ENCODE peak calls at places on chromosomes 4 and X, in six cellular contexts. F is ascending aorta, C is kidney glomerular epithelial cell, L is suprapubic skin, Z is AG10803, T is left colon. P is an unnamed sample.

GRCh38 chr4:178205826-178206225 is 763.6 kb upstream of the AGA start:
- DNase-seq in F (no peak), C (peak; percentile 60), L (no peak), Z (no peak), T (no peak), P (no peak)

GRCh38 chrX:9701790-9702189 is 63.9 kb downstream of the GPR143 start:
- DNase-seq in F (no peak), C (no peak), L (no peak), Z (no peak), T (no peak), P (no peak)

GRCh38 chr4:124212835-124213640 is 499.5 kb downstream of the ANKRD50 start:
- DNase-seq in F (no peak), C (no peak), L (no peak), Z (peak; percentile 17), T (no peak), P (no peak)

GRCh38 chr4:23762551-23762950 is 127.3 kb downstream of the PPARGC1A start:
- DNase-seq in F (no peak), C (no peak), L (no peak), Z (no peak), T (no peak), P (no peak)

GRCh38 chrX:49844622-49845021 is 15.5 kb downstream of the PAGE4 start:
- DNase-seq in F (no peak), C (no peak), L (no peak), Z (no peak), T (no peak), P (no peak)

GRCh38 chr4:41268024-41268423 is 11.3 kb downstream of the UCHL1 start:
- DNase-seq in F (no peak), C (no peak), L (no peak), Z (peak; percentile 9), T (no peak), P (no peak)

GRCh38 chr4:24991015-24991414 is 39.7 kb downstream of the LGI2 start:
- DNase-seq in F (no peak), C (peak; percentile 7), L (no peak), Z (peak; percentile 66), T (no peak), P (no peak)

GRCh38 chrX:31572396-31572795 is 500.6 kb upstream of the FTHL17 start:
- DNase-seq in F (no peak), C (no peak), L (no peak), Z (peak; percentile 52), T (no peak), P (no peak)

GRCh38 chr4:158630893-158631292 is 40.8 kb downstream of the C4orf46 start:
- DNase-seq in F (no peak), C (peak; percentile 15), L (no peak), Z (no peak), T (no peak), P (no peak)

GRCh38 chrX:119996600-119997524 is 53.3 kb upstream of the NKAP start:
- DNase-seq in F (no peak), C (no peak), L (no peak), Z (no peak), T (no peak), P (no peak)

GRCh38 chrX:35040871-35041270 is 98.3 kb downstream of the FAM47B start:
- DNase-seq in F (no peak), C (no peak), L (no peak), Z (peak; percentile 4), T (no peak), P (no peak)

GRCh38 chrX:134676440-134676839 is 18.2 kb upstream of the PLAC1 start:
- DNase-seq in F (no peak), C (peak; percentile 22), L (no peak), Z (peak; percentile 78), T (no peak), P (no peak)

GRCh38 chr4:136900706-136901105 is 631.6 kb downstream of the PCDH18 start:
- DNase-seq in F (no peak), C (no peak), L (no peak), Z (no peak), T (no peak), P (no peak)